ENCODE peak calls at places on chromosomes 3 and 15, in ten cellular contexts. One of them, this sample, is unnamed.

GRCh38 chr3:193768069-193768391 is 175.0 kb downstream of the OPA1 start:
- DNase-seq in A673: no peak
- DNase-seq in heart left ventricle: no peak
- DNase-seq in right lobe of liver: no peak
- DNase-seq in A549: no peak
- DNase-seq in psoas muscle: no peak
- DNase-seq in tibial artery: no peak
- DNase-seq in suprapubic skin: no peak
- DNase-seq in PC-9: no peak
- DNase-seq in MM.1S: no peak
- DNase-seq in this sample: no peak

GRCh38 chr15:25862087-25862468 is 1.0 kb downstream of the ATP10A start:
- DNase-seq in suprapubic skin: no peak
- DNase-seq in tibial artery: peak; percentile 70
- DNase-seq in A673: no peak
- DNase-seq in psoas muscle: no peak
- DNase-seq in MM.1S: no peak
- DNase-seq in PC-9: no peak
- DNase-seq in heart left ventricle: no peak
- DNase-seq in A549: peak; percentile 35
- DNase-seq in right lobe of liver: peak; percentile 39
- DNase-seq in this sample: no peak

GRCh38 chr15:92294759-92295158 is 98.9 kb upstream of the ST8SIA2 start:
- DNase-seq in tibial artery: no peak
- DNase-seq in PC-9: no peak
- DNase-seq in MM.1S: no peak
- DNase-seq in A673: no peak
- DNase-seq in suprapubic skin: no peak
- DNase-seq in psoas muscle: no peak
- DNase-seq in right lobe of liver: no peak
- DNase-seq in A549: no peak
- DNase-seq in heart left ventricle: no peak
- DNase-seq in this sample: no peak

GRCh38 chr3:117788499-117788898 is 1078.9 kb downstream of the TUSC7 start:
- DNase-seq in PC-9: no peak
- DNase-seq in right lobe of liver: no peak
- DNase-seq in A549: no peak
- DNase-seq in heart left ventricle: no peak
- DNase-seq in suprapubic skin: no peak
- DNase-seq in MM.1S: no peak
- DNase-seq in psoas muscle: no peak
- DNase-seq in tibial artery: no peak
- DNase-seq in A673: no peak
- DNase-seq in this sample: no peak

GRCh38 chr3:151425640-151426336 is 35.1 kb downstream of the IGSF10 start:
- DNase-seq in right lobe of liver: no peak
- DNase-seq in A549: no peak
- DNase-seq in MM.1S: no peak
- DNase-seq in A673: peak; percentile 90
- DNase-seq in psoas muscle: no peak
- DNase-seq in PC-9: no peak
- DNase-seq in tibial artery: no peak
- DNase-seq in suprapubic skin: no peak
- DNase-seq in heart left ventricle: no peak
- DNase-seq in this sample: no peak

GRCh38 chr15:22232675-22233074 is 152.3 kb downstream of the OR4M2 start:
- DNase-seq in heart left ventricle: no peak
- DNase-seq in A673: no peak
- DNase-seq in A549: no peak
- DNase-seq in tibial artery: no peak
- DNase-seq in MM.1S: no peak
- DNase-seq in right lobe of liver: no peak
- DNase-seq in PC-9: no peak
- DNase-seq in suprapubic skin: no peak
- DNase-seq in psoas muscle: no peak
- DNase-seq in this sample: no peak

GRCh38 chr3:158508481-158508880 is 62.5 kb upstream of the MLF1 start:
- DNase-seq in A673: no peak
- DNase-seq in MM.1S: no peak
- DNase-seq in A549: no peak
- DNase-seq in psoas muscle: no peak
- DNase-seq in heart left ventricle: no peak
- DNase-seq in suprapubic skin: no peak
- DNase-seq in PC-9: no peak
- DNase-seq in tibial artery: no peak
- DNase-seq in right lobe of liver: no peak
- DNase-seq in this sample: no peak

GRCh38 chr15:97652700-97653167 is 307.8 kb upstream of the ARRDC4 start:
- DNase-seq in PC-9: no peak
- DNase-seq in heart left ventricle: peak; percentile 30
- DNase-seq in tibial artery: no peak
- DNase-seq in MM.1S: peak; percentile 10
- DNase-seq in suprapubic skin: no peak
- DNase-seq in right lobe of liver: no peak
- DNase-seq in A549: no peak
- DNase-seq in psoas muscle: peak; percentile 54
- DNase-seq in A673: peak; percentile 28
- DNase-seq in this sample: no peak

GRCh38 chr15:58484794-58485600 is 53.2 kb downstream of the LIPC start:
- DNase-seq in psoas muscle: no peak
- DNase-seq in A673: no peak
- DNase-seq in suprapubic skin: no peak
- DNase-seq in PC-9: no peak
- DNase-seq in tibial artery: no peak
- DNase-seq in MM.1S: no peak
- DNase-seq in A549: no peak
- DNase-seq in heart left ventricle: no peak
- DNase-seq in right lobe of liver: no peak
- DNase-seq in this sample: no peak

GRCh38 chr3:127709320-127710060 is 36.7 kb downstream of the ABTB1 start:
- DNase-seq in PC-9: no peak
- DNase-seq in MM.1S: no peak
- DNase-seq in heart left ventricle: no peak
- DNase-seq in psoas muscle: no peak
- DNase-seq in A549: no peak
- DNase-seq in right lobe of liver: peak; percentile 14
- DNase-seq in tibial artery: no peak
- DNase-seq in suprapubic skin: no peak
- DNase-seq in A673: no peak
- DNase-seq in this sample: peak; percentile 2

GRCh38 chr3:135452881-135453280 is 512.6 kb upstream of the PPP2R3A start:
- DNase-seq in MM.1S: no peak
- DNase-seq in PC-9: no peak
- DNase-seq in psoas muscle: no peak
- DNase-seq in A673: no peak
- DNase-seq in A549: no peak
- DNase-seq in tibial artery: no peak
- DNase-seq in right lobe of liver: no peak
- DNase-seq in heart left ventricle: no peak
- DNase-seq in suprapubic skin: no peak
- DNase-seq in this sample: no peak

GRCh38 chr3:39144748-39145380 is 8.5 kb downstream of the CSRNP1 start:
- DNase-seq in A673: no peak
- DNase-seq in right lobe of liver: peak; percentile 46
- DNase-seq in suprapubic skin: no peak
- DNase-seq in psoas muscle: no peak
- DNase-seq in A549: no peak
- DNase-seq in MM.1S: no peak
- DNase-seq in heart left ventricle: no peak
- DNase-seq in tibial artery: peak; percentile 62
- DNase-seq in PC-9: no peak
- DNase-seq in this sample: no peak
- H3K4me1 ChIP-seq in A673: peaks cover 32% of the 10 kb centered on the region
- H3K4me1 ChIP-seq in right lobe of liver: no peaks in the 10 kb centered on the region
- H3K4me1 ChIP-seq in suprapubic skin: peaks cover 100% of the 10 kb centered on the region
- H3K4me1 ChIP-seq in psoas muscle: peaks cover 68% of the 10 kb centered on the region
- H3K4me1 ChIP-seq in A549: peaks cover 69% of the 10 kb centered on the region
- H3K4me1 ChIP-seq in MM.1S: peaks cover 31% of the 10 kb centered on the region
- H3K4me1 ChIP-seq in heart left ventricle: peaks cover 80% of the 10 kb centered on the region
- H3K4me1 ChIP-seq in tibial artery: peaks cover 92% of the 10 kb centered on the region
- H3K4me1 ChIP-seq in PC-9: peaks cover 82% of the 10 kb centered on the region
- H3K4me1 ChIP-seq in this sample: peaks cover 90% of the 10 kb centered on the region

DNA sequence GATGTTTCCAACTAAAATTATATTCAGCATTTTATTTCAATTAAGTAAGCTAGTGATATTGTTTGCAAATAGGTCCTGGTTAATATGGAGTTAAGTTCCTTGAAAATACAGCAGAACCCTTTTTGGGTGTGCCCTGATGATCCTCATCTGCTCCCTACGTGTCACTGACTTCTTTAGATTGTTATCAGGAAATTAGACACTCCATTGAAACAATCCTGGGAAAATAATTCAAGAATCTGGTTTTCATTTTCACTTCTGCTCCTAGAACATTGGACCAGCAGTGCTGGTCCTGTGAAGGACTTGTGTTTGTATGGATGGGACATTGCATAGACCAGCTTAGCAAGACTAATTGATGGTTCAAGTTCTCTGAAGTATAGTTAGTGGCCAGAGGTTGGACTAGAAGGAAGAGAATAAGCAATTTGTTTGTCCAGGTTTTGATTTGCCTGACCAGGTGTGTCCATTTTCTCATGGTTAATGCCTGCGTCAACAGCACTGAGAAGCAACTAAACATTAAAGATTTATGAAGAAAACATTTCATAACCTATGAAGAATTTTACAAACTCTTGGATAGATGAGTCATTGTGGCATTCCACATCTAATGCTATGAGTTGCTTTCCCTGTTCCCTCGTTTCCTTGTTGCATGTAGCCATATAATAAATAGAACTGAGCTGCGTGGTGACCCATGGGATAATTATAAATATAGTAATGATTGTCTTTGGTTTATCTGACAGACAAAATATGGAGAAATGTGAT is 95.8 kb downstream of the ZPLD1 start:
- DNase-seq in PC-9: peak; percentile 82
- DNase-seq in suprapubic skin: no peak
- DNase-seq in MM.1S: no peak
- DNase-seq in tibial artery: no peak
- DNase-seq in A549: peak; percentile 19
- DNase-seq in right lobe of liver: no peak
- DNase-seq in psoas muscle: no peak
- DNase-seq in A673: no peak
- DNase-seq in heart left ventricle: no peak
- DNase-seq in this sample: no peak
- H3K27ac ChIP-seq in PC-9: peak overlapping the region; percentile 54
- H3K27ac ChIP-seq in suprapubic skin: no peak overlapping the region
- H3K27ac ChIP-seq in MM.1S: no peak overlapping the region
- H3K27ac ChIP-seq in tibial artery: no peak overlapping the region
- H3K27ac ChIP-seq in A549: no peak overlapping the region
- H3K27ac ChIP-seq in right lobe of liver: no peak overlapping the region
- H3K27ac ChIP-seq in psoas muscle: no peak overlapping the region
- H3K27ac ChIP-seq in A673: no peak overlapping the region
- H3K27ac ChIP-seq in heart left ventricle: no peak overlapping the region
- H3K27ac ChIP-seq in this sample: no peak overlapping the region

DNA sequence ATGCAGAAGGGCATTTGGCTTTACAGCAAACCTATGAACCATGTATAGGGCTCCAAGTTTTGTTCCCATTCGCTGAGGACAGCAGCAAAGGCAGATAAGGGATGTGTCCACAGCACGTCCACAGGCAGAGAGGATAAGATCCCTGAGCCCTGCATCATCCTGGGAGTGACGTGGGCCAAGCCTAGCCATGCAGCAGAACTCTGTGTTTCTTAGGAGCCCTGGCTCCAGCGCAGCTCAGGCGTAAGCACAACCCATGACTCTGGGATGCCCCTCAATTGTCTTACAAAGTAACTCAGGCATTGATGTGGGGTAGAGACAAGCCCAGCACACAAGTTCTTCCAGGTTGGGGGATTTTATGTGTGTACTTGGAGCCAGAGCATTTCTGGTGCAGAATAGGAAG is 194.3 kb upstream of the CTDSPL start:
- DNase-seq in suprapubic skin: no peak
- DNase-seq in psoas muscle: no peak
- DNase-seq in right lobe of liver: no peak
- DNase-seq in PC-9: no peak
- DNase-seq in A673: no peak
- DNase-seq in MM.1S: no peak
- DNase-seq in A549: no peak
- DNase-seq in tibial artery: no peak
- DNase-seq in heart left ventricle: peak; percentile 79
- DNase-seq in this sample: no peak
- TF ChIP-seq CTCF in suprapubic skin: no peak
- TF ChIP-seq CTCF in psoas muscle: no peak
- TF ChIP-seq CTCF in right lobe of liver: no peak
- TF ChIP-seq CTCF in PC-9: no peak
- TF ChIP-seq CTCF in A673: no peak
- TF ChIP-seq CTCF in MM.1S: no peak
- TF ChIP-seq CTCF in A549: no peak
- TF ChIP-seq CTCF in tibial artery: no peak
- TF ChIP-seq CTCF in heart left ventricle: no peak
- TF ChIP-seq CTCF in this sample: no peak

GRCh38 chr15:68278345-68279217 is 1.0 kb downstream of the FEM1B start:
- DNase-seq in MM.1S: peak; percentile 56
- DNase-seq in right lobe of liver: no peak
- DNase-seq in tibial artery: no peak
- DNase-seq in A673: peak; percentile 58
- DNase-seq in heart left ventricle: no peak
- DNase-seq in A549: peak; percentile 86
- DNase-seq in suprapubic skin: no peak
- DNase-seq in psoas muscle: no peak
- DNase-seq in PC-9: peak; percentile 44
- DNase-seq in this sample: peak; percentile 64

GRCh38 chr15:68279779-68280745 is 2.5 kb downstream of the FEM1B start:
- DNase-seq in tibial artery: no peak
- DNase-seq in psoas muscle: no peak
- DNase-seq in heart left ventricle: no peak
- DNase-seq in suprapubic skin: no peak
- DNase-seq in PC-9: no peak
- DNase-seq in A673: no peak
- DNase-seq in right lobe of liver: no peak
- DNase-seq in A549: no peak
- DNase-seq in MM.1S: no peak
- DNase-seq in this sample: no peak

GRCh38 chr15:68277605-68278344 is at the start of gene FEM1B:
- DNase-seq in psoas muscle: peak; percentile 96
- DNase-seq in A549: peak; percentile 98
- DNase-seq in A673: peak; percentile 97
- DNase-seq in heart left ventricle: peak; percentile 95
- DNase-seq in tibial artery: peak; percentile 95
- DNase-seq in right lobe of liver: peak; percentile 93
- DNase-seq in suprapubic skin: peak; percentile 94
- DNase-seq in PC-9: peak; percentile 68
- DNase-seq in MM.1S: peak; percentile 90
- DNase-seq in this sample: peak; percentile 93

GRCh38 chr15:68281008-68281407 is 3.5 kb downstream of the FEM1B start:
- DNase-seq in A673: no peak
- DNase-seq in PC-9: no peak
- DNase-seq in tibial artery: no peak
- DNase-seq in right lobe of liver: no peak
- DNase-seq in A549: no peak
- DNase-seq in MM.1S: peak; percentile 75
- DNase-seq in heart left ventricle: no peak
- DNase-seq in psoas muscle: no peak
- DNase-seq in suprapubic skin: no peak
- DNase-seq in this sample: no peak

DNA sequence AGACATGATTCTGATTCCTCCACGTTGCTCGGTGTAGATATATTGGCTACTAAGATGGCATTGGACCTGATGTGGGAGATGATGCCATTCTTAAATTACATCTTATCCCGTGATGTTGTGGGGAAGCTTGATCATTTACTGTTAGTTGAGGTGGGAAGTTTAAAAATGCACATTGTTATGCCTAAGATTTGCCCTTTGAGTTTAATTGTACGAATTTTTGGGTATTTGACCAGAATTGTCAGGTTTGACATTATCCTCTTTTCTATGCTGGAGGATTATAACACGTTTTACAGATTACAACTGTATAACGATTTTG is 1.6 kb downstream of the FEM1B start:
- DNase-seq in right lobe of liver: no peak
- DNase-seq in A549: no peak
- DNase-seq in heart left ventricle: no peak
- DNase-seq in PC-9: no peak
- DNase-seq in suprapubic skin: no peak
- DNase-seq in tibial artery: no peak
- DNase-seq in A673: no peak
- DNase-seq in MM.1S: no peak
- DNase-seq in psoas muscle: no peak
- DNase-seq in this sample: no peak
- H3K4me1 ChIP-seq in right lobe of liver: no peaks in the 10 kb centered on the region
- H3K4me1 ChIP-seq in A549: peaks cover 56% of the 10 kb centered on the region
- H3K4me1 ChIP-seq in heart left ventricle: peaks cover 64% of the 10 kb centered on the region
- H3K4me1 ChIP-seq in PC-9: peaks cover 65% of the 10 kb centered on the region
- H3K4me1 ChIP-seq in suprapubic skin: peaks cover 71% of the 10 kb centered on the region
- H3K4me1 ChIP-seq in tibial artery: peaks cover 46% of the 10 kb centered on the region
- H3K4me1 ChIP-seq in A673: peaks cover 25% of the 10 kb centered on the region
- H3K4me1 ChIP-seq in MM.1S: peaks cover 9% of the 10 kb centered on the region
- H3K4me1 ChIP-seq in psoas muscle: peaks cover 62% of the 10 kb centered on the region
- H3K4me1 ChIP-seq in this sample: peaks cover 43% of the 10 kb centered on the region

This sample was measured in body of pancreas.